ENCODE peak calls at places on chromosomes 2 and 18, in seven cellular contexts. R is H9, W is adipocyte, Q is IMR-90, H is astrocyte, P is colonic mucosa, I is GM23248. Y is an unnamed sample. For H3K9me3 and H3K4me1, the result is how much of the 10 kb centered on the place peaks cover.

GRCh38 chr18:37577051-37577611 is 11.5 kb upstream of the CELF4 start:
- DNase-seq in Q (no peak), H (no peak), P (no peak), W (no peak), I (peak), R (peak), Y (no peak)

GRCh38 chr2:179562330-179562885 is 297.8 kb upstream of the SESTD1 start:
- DNase-seq in R (no peak), H (no peak), Q (no peak), W (no peak), P (no peak), I (no peak), Y (no peak)

GRCh38 chr2:180572346-180572745 is 408.1 kb upstream of the UBE2E3 start:
- DNase-seq in Q (peak), I (peak), R (no peak), H (no peak), W (peak), P (no peak), Y (peak)

GRCh38 chr2:46521215-46521683 is 41.9 kb downstream of the TMEM247 start:
- DNase-seq in Q (peak), H (peak), I (peak), W (peak), P (peak), R (no peak), Y (no peak)

GRCh38 chr2:239285071-239285931 is 115.5 kb downstream of the HDAC4 start:
- DNase-seq in P (no peak), R (no peak), H (peak), I (peak), W (no peak), Q (no peak), Y (no peak)

GRCh38 chr2:54975175-54975574 is 75.1 kb downstream of the RTN4 start:
- DNase-seq in P (no peak), H (no peak), W (no peak), I (no peak), Q (no peak), R (no peak), Y (no peak)

GRCh38 chr2:236167297-236168109 is 683 bp downstream of the GBX2 start:
- DNase-seq in Q (peak), W (peak), I (peak), P (no peak), R (no peak), H (peak), Y (peak)

GRCh38 chr18:3720818-3721545 is 271.0 kb downstream of the TGIF1 start:
- DNase-seq in R (no peak), H (no peak), W (no peak), I (no peak), Q (no peak), P (no peak), Y (no peak)

DNA sequence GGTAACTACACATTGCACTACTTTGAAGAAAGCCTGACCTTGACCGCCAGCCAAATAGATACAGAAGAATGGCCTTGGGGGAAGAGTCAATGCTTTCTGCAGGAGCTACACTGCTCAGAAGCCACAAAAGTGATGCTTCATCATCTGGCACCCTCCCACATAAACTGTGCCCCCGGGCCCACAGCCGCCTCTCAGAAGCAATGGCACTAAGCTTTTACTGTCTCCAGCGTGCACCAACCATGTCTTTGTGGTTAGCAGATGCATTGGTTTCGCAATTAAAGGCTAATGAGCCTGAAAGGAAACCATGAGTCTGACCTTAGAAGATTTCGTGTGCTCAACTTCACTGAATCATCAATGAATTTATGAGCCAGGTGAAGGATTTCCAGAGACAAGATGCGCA is 209.4 kb upstream of the TRIB2 start:
- DNase-seq in W (peak), R (no peak), Q (peak), H (peak), P (no peak), I (peak), Y (peak)
- H3K9me3 ChIP-seq in W (under half), R (under half), Q (under half), H (under half), P (under half), I (under half), Y (under half)

GRCh38 chr2:105847056-105847455 is 102.3 kb downstream of the NCK2 start:
- DNase-seq in H (no peak), Q (no peak), R (no peak), P (no peak), I (no peak), W (no peak), Y (no peak)

GRCh38 chr2:105852066-105852465 is 107.4 kb downstream of the NCK2 start:
- DNase-seq in I (no peak), H (no peak), R (no peak), Q (no peak), P (no peak), W (no peak), Y (no peak)

GRCh38 chr2:105848367-105848766 is 103.7 kb downstream of the NCK2 start:
- DNase-seq in P (no peak), Q (no peak), H (no peak), I (no peak), W (no peak), R (no peak), Y (no peak)

GRCh38 chr2:105853354-105854088 is 108.8 kb downstream of the NCK2 start:
- DNase-seq in R (no peak), H (no peak), Q (no peak), W (no peak), P (no peak), I (no peak), Y (peak)

DNA sequence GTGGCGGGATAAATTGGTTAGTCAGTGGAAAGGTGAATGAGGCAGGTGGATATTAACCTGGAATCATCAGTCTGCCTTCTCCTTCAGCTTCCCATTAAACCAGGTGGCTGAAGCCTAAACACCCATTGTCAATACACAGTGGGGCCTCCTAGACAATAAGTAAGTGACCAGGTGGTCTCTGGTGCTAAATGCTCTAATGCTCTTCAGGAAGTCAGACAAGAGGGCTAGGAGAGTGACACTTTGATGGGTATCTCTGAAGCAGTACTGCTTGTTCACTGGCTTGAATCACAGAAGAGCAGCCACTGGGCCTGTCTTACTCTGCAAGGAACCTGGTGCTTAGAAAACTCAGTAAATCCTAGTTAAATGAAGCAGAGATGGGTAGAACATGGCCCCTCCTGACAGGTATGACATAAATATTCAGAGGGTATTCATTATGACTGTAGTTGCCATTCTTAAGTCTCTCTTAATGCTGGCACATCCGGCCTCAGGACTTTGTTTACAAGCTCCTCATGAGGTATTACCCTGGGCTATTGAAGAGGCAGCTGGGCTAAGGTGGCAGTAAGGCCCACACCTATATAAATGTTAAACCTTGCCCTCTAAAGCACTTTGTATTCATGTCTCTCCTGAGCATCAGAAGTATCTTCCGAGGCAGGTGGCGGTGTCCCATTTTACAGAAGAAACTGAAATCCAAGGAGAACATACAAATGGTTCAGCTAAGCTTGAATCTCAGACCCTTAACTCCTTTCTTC is 104.9 kb downstream of the NCK2 start:
- DNase-seq in I (no peak), W (no peak), R (no peak), P (no peak), H (no peak), Q (no peak), Y (no peak)
- H3K4me1 ChIP-seq in I (under half), W (under half), R (under half), P (under half), H (under half), Q (under half), Y (under half)

GRCh38 chr2:241224068-241224850 is 35.8 kb downstream of the ANO7 start:
- DNase-seq in I (peak), P (no peak), R (no peak), W (peak), Q (peak), H (peak), Y (peak)
- H3K9ac ChIP-seq in I (peak), P (no peak), R (no peak), W (no peak), Q (no peak), H (peak), Y (no peak)

DNA sequence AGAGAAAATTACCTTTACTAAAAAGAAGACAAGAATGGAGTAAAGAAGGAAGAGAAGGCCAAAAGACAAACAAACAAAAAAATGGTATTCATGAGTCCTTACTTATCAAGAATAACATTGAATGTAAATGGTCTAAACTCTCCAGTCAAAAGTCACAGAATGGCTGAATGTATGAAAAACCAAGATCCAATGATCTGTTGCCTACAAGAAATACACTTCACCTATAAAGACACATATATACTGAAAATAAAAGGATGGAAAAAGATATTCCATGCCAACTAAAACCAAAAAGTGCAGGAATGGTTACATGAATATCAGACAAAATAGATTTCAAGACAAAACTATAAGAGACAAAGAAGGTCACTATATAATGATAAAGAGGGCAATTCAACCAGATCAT is 65.0 kb upstream of the ASXL3 start:
- DNase-seq in I (no peak), Q (no peak), W (no peak), R (no peak), P (no peak), H (no peak), Y (no peak)
- H3K9me3 ChIP-seq in I (under half), Q (under half), W (under half), R (under half), P (under half), H (under half), Y (under half)

GRCh38 chr2:61807036-61807757 is 46.7 kb downstream of the FAM161A start:
- DNase-seq in R (no peak), P (no peak), H (no peak), Q (no peak), I (no peak), W (no peak), Y (no peak)
- H3K4me1 ChIP-seq in R (under half), P (under half), H (under half), Q (under half), I (under half), W (under half), Y (under half)

GRCh38 chr2:174593041-174593440 is 4.6 kb downstream of the WIPF1 start:
- DNase-seq in P (no peak), R (no peak), W (no peak), I (no peak), Q (no peak), H (no peak), Y (no peak)

GRCh38 chr2:174595904-174596397 is 1.7 kb downstream of the WIPF1 start:
- DNase-seq in P (no peak), R (no peak), W (no peak), I (peak), Q (no peak), H (peak), Y (no peak)

GRCh38 chr2:174593574-174594203 is 3.9 kb downstream of the WIPF1 start:
- DNase-seq in I (peak), H (peak), W (peak), R (no peak), P (peak), Q (peak), Y (peak)

GRCh38 chr2:174595415-174595814 is 2.2 kb downstream of the WIPF1 start:
- DNase-seq in I (no peak), P (no peak), W (no peak), H (no peak), R (no peak), Q (no peak), Y (no peak)

DNA sequence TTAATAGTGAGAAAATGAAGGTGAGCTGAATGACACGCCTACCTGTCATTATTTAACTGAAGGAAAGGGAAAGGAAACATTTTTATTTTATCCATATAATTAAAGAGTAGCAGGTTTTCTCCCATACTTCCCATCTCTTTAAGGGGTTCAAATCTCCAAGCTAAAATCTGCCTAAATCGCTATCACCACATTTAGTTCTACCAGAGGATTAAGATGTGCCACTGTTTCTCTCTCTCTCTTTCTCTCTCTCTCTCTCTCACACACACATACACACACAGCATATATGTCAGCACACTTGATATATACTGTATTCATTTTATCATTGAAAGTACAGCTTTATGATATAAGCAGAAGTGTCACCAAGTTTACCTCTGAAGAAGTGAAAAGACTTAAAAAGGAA is 3.2 kb downstream of the WIPF1 start:
- DNase-seq in I (no peak), H (no peak), Q (no peak), W (no peak), P (no peak), R (no peak), Y (no peak)
- H3K9ac ChIP-seq in I (no peak), H (no peak), Q (no peak), W (no peak), P (no peak), R (no peak), Y (no peak)

GRCh38 chr18:79337620-79338019 is 58.1 kb upstream of the NFATC1 start:
- DNase-seq in Q (no peak), R (no peak), H (no peak), W (no peak), P (no peak), I (no peak), Y (no peak)
- H3K9me3 ChIP-seq in Q (under half), R (under half), H (under half), W (under half), P (under half), I (under half), Y (under half)

GRCh38 chr2:98512699-98513098 is 68.0 kb downstream of the INPP4A start:
- DNase-seq in P (no peak), W (no peak), R (no peak), H (no peak), Q (no peak), I (no peak), Y (no peak)

GRCh38 chr2:98514096-98514639 is 69.5 kb downstream of the INPP4A start:
- DNase-seq in Q (no peak), H (no peak), W (no peak), I (no peak), P (no peak), R (no peak), Y (no peak)

GRCh38 chr2:98510322-98510662 is 65.6 kb downstream of the INPP4A start:
- DNase-seq in W (no peak), H (no peak), P (no peak), I (no peak), R (no peak), Q (no peak), Y (no peak)

GRCh38 chr2:98509542-98510321 is 65.1 kb downstream of the INPP4A start:
- DNase-seq in I (no peak), Q (no peak), H (no peak), W (no peak), R (no peak), P (no peak), Y (no peak)

GRCh38 chr2:98511981-98512380 is 67.3 kb downstream of the INPP4A start:
- DNase-seq in P (no peak), H (no peak), I (no peak), W (no peak), Q (no peak), R (no peak), Y (no peak)
- H3K4me1 ChIP-seq in P (under half), H (under half), I (under half), W (under half), Q (under half), R (under half), Y (under half)

DNA sequence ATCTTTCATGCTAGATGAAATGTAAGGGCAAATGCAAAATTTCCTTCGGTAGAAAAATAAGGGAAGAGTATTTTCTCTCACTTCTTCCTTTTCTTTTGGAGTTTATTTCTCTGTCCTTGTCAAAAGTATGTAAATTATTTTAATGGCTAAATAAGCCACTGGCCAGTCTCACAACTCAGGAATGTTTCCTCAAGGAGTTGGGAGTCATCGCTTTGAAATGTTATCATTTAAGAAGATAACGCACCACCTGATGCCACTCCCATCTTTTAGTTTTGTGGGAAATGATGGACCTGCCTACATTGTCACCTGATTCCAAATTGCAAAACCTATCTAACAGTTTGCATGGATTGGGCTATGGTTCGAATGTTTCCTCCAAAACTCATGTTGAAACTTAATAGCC is 32.5 kb upstream of the PPM1B start:
- DNase-seq in W (peak), I (peak), Q (peak), P (no peak), R (peak), H (peak), Y (peak)
- H3K9ac ChIP-seq in W (peak), I (no peak), Q (no peak), P (no peak), R (no peak), H (no peak), Y (no peak)

DNA sequence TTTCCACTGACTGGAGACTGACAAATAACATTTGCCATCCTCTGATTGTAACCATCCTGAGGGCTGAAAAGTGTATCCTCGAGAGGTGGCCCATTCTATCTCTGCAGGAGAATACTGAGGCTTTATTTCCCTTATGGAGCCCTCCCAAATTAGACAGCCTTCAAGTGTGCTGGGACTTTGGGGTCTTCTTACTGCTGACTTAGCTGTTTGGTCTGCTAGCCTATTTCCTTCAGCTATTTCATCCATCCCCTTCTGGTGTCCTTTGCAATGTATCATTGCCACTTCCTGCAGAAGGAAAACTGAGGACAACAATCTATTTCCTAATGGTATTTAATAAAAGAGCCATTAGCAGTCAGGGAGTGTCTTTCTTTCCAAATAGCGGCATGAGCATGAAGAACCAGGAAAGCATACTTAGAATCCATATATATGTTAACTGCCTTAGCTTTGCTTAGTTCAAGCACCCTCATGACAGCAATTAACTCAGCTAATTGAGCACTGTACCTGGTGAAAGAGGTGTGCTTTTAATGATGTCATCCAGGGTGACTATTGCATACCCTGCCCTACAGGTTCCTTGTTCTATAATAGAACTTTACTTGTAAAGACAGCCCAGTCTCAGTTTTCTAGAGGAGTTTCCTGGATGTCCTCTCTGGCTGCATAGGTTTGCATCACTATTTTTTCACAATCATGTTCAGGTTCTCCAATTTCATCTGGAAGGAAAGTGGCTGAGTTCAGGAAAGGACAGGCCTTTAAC is 24.0 kb downstream of the CMPK2 start:
- DNase-seq in P (no peak), R (no peak), H (no peak), Q (no peak), W (no peak), I (no peak), Y (no peak)
- H3K9me3 ChIP-seq in P (under half), R (under half), H (under half), Q (under half), W (half or more), I (under half), Y (under half)